ENCODE peak calls at places on chromosomes 7 and 10, in four cellular contexts. One of them, this sample, is unnamed.

GRCh38 chr7:150875791-150876190 is 23.5 kb downstream of the AOC1 start:
- DNase-seq in cardiac muscle cell: no peak
- DNase-seq in Calu3: no peak
- DNase-seq in adrenal gland: no peak
- DNase-seq in this sample: no peak

GRCh38 chr10:33376976-33377657 is 42.6 kb upstream of the NRP1 start:
- DNase-seq in cardiac muscle cell: peak; percentile 73
- DNase-seq in Calu3: no peak
- DNase-seq in adrenal gland: no peak
- DNase-seq in this sample: no peak

GRCh38 chr10:29946953-29947700 is 112.3 kb downstream of the JCAD start:
- DNase-seq in cardiac muscle cell: peak; percentile 91
- DNase-seq in Calu3: peak; percentile 41
- DNase-seq in adrenal gland: peak; percentile 28
- DNase-seq in this sample: no peak

GRCh38 chr7:138752568-138753518 is 45.0 kb upstream of the TMEM213 start:
- DNase-seq in cardiac muscle cell: no peak
- DNase-seq in Calu3: peak; percentile 90
- DNase-seq in adrenal gland: peak; percentile 83
- DNase-seq in this sample: no peak

GRCh38 chr7:106542550-106543220 is 118.3 kb downstream of the CCDC71L start:
- DNase-seq in cardiac muscle cell: peak; percentile 97
- DNase-seq in Calu3: peak; percentile 79
- DNase-seq in adrenal gland: peak; percentile 54
- DNase-seq in this sample: peak; percentile 36

GRCh38 chr7:76071316-76072242 is 23.7 kb downstream of the MDH2 start:
- DNase-seq in cardiac muscle cell: peak; percentile 73
- DNase-seq in Calu3: no peak
- DNase-seq in adrenal gland: no peak
- DNase-seq in this sample: peak; percentile 12

GRCh38 chr7:142566291-142566690 is 183.0 kb upstream of the PRSS1 start:
- DNase-seq in cardiac muscle cell: no peak
- DNase-seq in Calu3: no peak
- DNase-seq in adrenal gland: no peak
- DNase-seq in this sample: no peak

GRCh38 chr7:50321678-50322077 is 17.2 kb downstream of the IKZF1 start:
- DNase-seq in cardiac muscle cell: no peak
- DNase-seq in Calu3: no peak
- DNase-seq in adrenal gland: no peak
- DNase-seq in this sample: no peak

GRCh38 chr10:58291538-58292174 is 22.7 kb downstream of the CISD1 start:
- DNase-seq in cardiac muscle cell: peak; percentile 80
- DNase-seq in Calu3: peak; percentile 61
- DNase-seq in adrenal gland: peak; percentile 37
- DNase-seq in this sample: no peak

GRCh38 chr7:11541330-11541729 is 290.7 kb downstream of the THSD7A start:
- DNase-seq in cardiac muscle cell: no peak
- DNase-seq in Calu3: no peak
- DNase-seq in adrenal gland: no peak
- DNase-seq in this sample: no peak

GRCh38 chr10:96509017-96509641 is 4.6 kb downstream of the TLL2 start:
- DNase-seq in cardiac muscle cell: peak; percentile 16
- DNase-seq in Calu3: no peak
- DNase-seq in adrenal gland: no peak
- DNase-seq in this sample: no peak

GRCh38 chr7:155278921-155279320 is 18.8 kb upstream of the INSIG1 start:
- DNase-seq in cardiac muscle cell: no peak
- DNase-seq in Calu3: no peak
- DNase-seq in adrenal gland: no peak
- DNase-seq in this sample: no peak

GRCh38 chr7:155464948-155465739 is 7.2 kb downstream of the EN2 start:
- DNase-seq in cardiac muscle cell: no peak
- DNase-seq in Calu3: no peak
- DNase-seq in adrenal gland: no peak
- DNase-seq in this sample: no peak

GRCh38 chr10:103502849-103503660 is 9.6 kb downstream of the NEURL1 start:
- DNase-seq in cardiac muscle cell: no peak
- DNase-seq in Calu3: no peak
- DNase-seq in adrenal gland: no peak
- DNase-seq in this sample: no peak

GRCh38 chr10:77975086-77975666 is 48.6 kb upstream of the DLG5 start:
- DNase-seq in cardiac muscle cell: no peak
- DNase-seq in Calu3: no peak
- DNase-seq in adrenal gland: no peak
- DNase-seq in this sample: no peak

GRCh38 chr7:24038993-24039392 is 245.0 kb upstream of the NPY start:
- DNase-seq in cardiac muscle cell: no peak
- DNase-seq in Calu3: no peak
- DNase-seq in adrenal gland: no peak
- DNase-seq in this sample: no peak

GRCh38 chr10:3095373-3096139 is 28.2 kb downstream of the PFKP start:
- DNase-seq in cardiac muscle cell: peak; percentile 98
- DNase-seq in Calu3: peak; percentile 55
- DNase-seq in adrenal gland: peak; percentile 82
- DNase-seq in this sample: no peak

GRCh38 chr10:133123746-133124356 is 36.1 kb downstream of the ADGRA1 start:
- DNase-seq in cardiac muscle cell: no peak
- DNase-seq in Calu3: no peak
- DNase-seq in adrenal gland: no peak
- DNase-seq in this sample: no peak

GRCh38 chr7:104627516-104627915 is 299.1 kb downstream of the LHFPL3 start:
- DNase-seq in cardiac muscle cell: peak; percentile 35
- DNase-seq in Calu3: peak; percentile 13
- DNase-seq in adrenal gland: no peak
- DNase-seq in this sample: peak; percentile 78

GRCh38 chr10:15821046-15821683 is 39.1 kb downstream of the MINDY3 start:
- DNase-seq in cardiac muscle cell: no peak
- DNase-seq in Calu3: no peak
- DNase-seq in adrenal gland: no peak
- DNase-seq in this sample: no peak

GRCh38 chr10:78605800-78606350 is 462.9 kb upstream of the ZMIZ1 start:
- DNase-seq in cardiac muscle cell: no peak
- DNase-seq in Calu3: peak; percentile 24
- DNase-seq in adrenal gland: no peak
- DNase-seq in this sample: no peak

GRCh38 chr10:74431816-74432215 is 280.8 kb downstream of the ADK start:
- DNase-seq in cardiac muscle cell: no peak
- DNase-seq in Calu3: no peak
- DNase-seq in adrenal gland: no peak
- DNase-seq in this sample: no peak

GRCh38 chr7:6451224-6451705 is 3.5 kb upstream of the DAGLB start:
- DNase-seq in cardiac muscle cell: no peak
- DNase-seq in Calu3: no peak
- DNase-seq in adrenal gland: no peak
- DNase-seq in this sample: no peak

GRCh38 chr10:32239770-32240169 is 107.2 kb downstream of the EPC1 start:
- DNase-seq in cardiac muscle cell: peak; percentile 80
- DNase-seq in Calu3: no peak
- DNase-seq in adrenal gland: no peak
- DNase-seq in this sample: no peak

GRCh38 chr7:130987092-130987491 is 253.1 kb upstream of the KLF14 start:
- DNase-seq in cardiac muscle cell: no peak
- DNase-seq in Calu3: peak; percentile 52
- DNase-seq in adrenal gland: no peak
- DNase-seq in this sample: no peak

GRCh38 chr10:33897255-33897893 is 562.9 kb upstream of the NRP1 start:
- DNase-seq in cardiac muscle cell: peak; percentile 30
- DNase-seq in Calu3: no peak
- DNase-seq in adrenal gland: no peak
- DNase-seq in this sample: no peak

GRCh38 chr10:7045891-7046599 is 364.8 kb downstream of the SFMBT2 start:
- DNase-seq in cardiac muscle cell: no peak
- DNase-seq in Calu3: no peak
- DNase-seq in adrenal gland: no peak
- DNase-seq in this sample: no peak

GRCh38 chr10:76550806-76551205 is 1086.8 kb downstream of the KCNMA1 start:
- DNase-seq in cardiac muscle cell: peak; percentile 8
- DNase-seq in Calu3: no peak
- DNase-seq in adrenal gland: no peak
- DNase-seq in this sample: no peak

GRCh38 chr10:126242352-126243260 is 145.7 kb downstream of the ADAM12 start:
- DNase-seq in cardiac muscle cell: peak; percentile 91
- DNase-seq in Calu3: no peak
- DNase-seq in adrenal gland: no peak
- DNase-seq in this sample: no peak

GRCh38 chr7:155884225-155885161 is 72.2 kb upstream of the SHH start:
- DNase-seq in cardiac muscle cell: no peak
- DNase-seq in Calu3: no peak
- DNase-seq in adrenal gland: no peak
- DNase-seq in this sample: no peak

GRCh38 chr10:95821766-95822165 is 65.8 kb downstream of the ENTPD1 start:
- DNase-seq in cardiac muscle cell: no peak
- DNase-seq in Calu3: no peak
- DNase-seq in adrenal gland: no peak
- DNase-seq in this sample: no peak

GRCh38 chr10:132418520-132419416 is 21.8 kb downstream of the PWWP2B start:
- DNase-seq in cardiac muscle cell: peak; percentile 25
- DNase-seq in Calu3: peak; percentile 76
- DNase-seq in adrenal gland: peak; percentile 90
- DNase-seq in this sample: peak; percentile 55

GRCh38 chr7:7416031-7416968 is 119.4 kb downstream of the COL28A1 start:
- DNase-seq in cardiac muscle cell: peak; percentile 76
- DNase-seq in Calu3: peak; percentile 83
- DNase-seq in adrenal gland: no peak
- DNase-seq in this sample: no peak

GRCh38 chr10:32056136-32057040 is at the start of gene KIF5B:
- DNase-seq in cardiac muscle cell: peak; percentile 90
- DNase-seq in Calu3: peak; percentile 94
- DNase-seq in adrenal gland: peak; percentile 87
- DNase-seq in this sample: peak; percentile 91

DNA sequence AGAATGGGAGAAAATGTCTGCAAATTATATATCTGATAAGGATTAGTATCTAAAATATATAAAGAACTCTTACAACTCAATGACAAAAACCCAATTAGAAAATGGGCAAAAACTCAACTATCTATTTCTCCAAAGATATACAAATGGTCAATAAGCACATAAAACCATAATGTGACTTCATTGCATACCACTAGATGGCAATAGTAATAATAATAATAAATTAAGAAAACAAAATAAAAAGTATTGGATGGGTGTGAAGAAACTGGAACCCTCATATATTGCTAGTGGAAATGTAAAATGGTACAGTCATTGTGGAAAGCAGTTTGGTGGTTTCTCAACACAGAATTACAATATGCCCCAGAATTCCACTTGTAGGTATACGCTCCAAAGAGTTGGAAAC is 98.8 kb downstream of the VIPR2 start:
- DNase-seq in cardiac muscle cell: no peak
- DNase-seq in Calu3: no peak
- DNase-seq in adrenal gland: no peak
- DNase-seq in this sample: no peak
- TF ChIP-seq CTCF in cardiac muscle cell: no peak
- TF ChIP-seq CTCF in Calu3: no peak
- TF ChIP-seq CTCF in adrenal gland: no peak
- TF ChIP-seq CTCF in this sample: no peak

GRCh38 chr10:18601321-18601720 is 50.1 kb downstream of the NSUN6 start:
- DNase-seq in cardiac muscle cell: no peak
- DNase-seq in Calu3: no peak
- DNase-seq in adrenal gland: no peak
- DNase-seq in this sample: no peak
- TF ChIP-seq CTCF in cardiac muscle cell: no peak
- TF ChIP-seq CTCF in Calu3: no peak
- TF ChIP-seq CTCF in adrenal gland: no peak
- TF ChIP-seq CTCF in this sample: no peak

GRCh38 chr7:116591202-116592040 is 66.6 kb downstream of the CAV1 start:
- DNase-seq in cardiac muscle cell: peak; percentile 36
- DNase-seq in Calu3: no peak
- DNase-seq in adrenal gland: no peak
- DNase-seq in this sample: no peak
- TF ChIP-seq CTCF in cardiac muscle cell: peak; percentile 57
- TF ChIP-seq CTCF in Calu3: peak; percentile 40
- TF ChIP-seq CTCF in adrenal gland: peak; percentile 46
- TF ChIP-seq CTCF in this sample: peak; percentile 64

GRCh38 chr10:55144001-55144400 is 343.0 kb upstream of the PCDH15 start:
- DNase-seq in cardiac muscle cell: no peak
- DNase-seq in Calu3: no peak
- DNase-seq in adrenal gland: no peak
- DNase-seq in this sample: no peak

DNA sequence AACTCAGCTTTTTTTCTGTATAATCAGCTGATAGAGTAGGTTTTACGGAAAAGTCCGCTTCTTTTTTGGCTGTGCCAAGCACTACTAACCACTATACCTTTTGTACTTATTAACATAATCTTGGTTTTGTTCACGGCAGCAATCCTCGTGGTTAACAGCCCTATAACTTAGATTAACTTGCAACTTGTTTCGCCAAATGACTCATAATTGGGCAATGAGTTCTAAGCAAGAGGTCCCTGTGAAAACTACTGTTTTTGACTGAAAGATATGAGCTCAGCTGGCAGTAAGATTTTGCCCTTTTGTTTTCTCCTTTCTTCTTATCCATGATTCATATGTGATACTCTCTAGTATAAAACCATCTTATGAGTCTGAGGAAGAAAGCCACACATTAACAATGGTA is 345.0 kb upstream of the PCDH15 start:
- DNase-seq in cardiac muscle cell: peak; percentile 42
- DNase-seq in Calu3: peak; percentile 6
- DNase-seq in adrenal gland: no peak
- DNase-seq in this sample: no peak
- TF ChIP-seq CTCF in cardiac muscle cell: no peak
- TF ChIP-seq CTCF in Calu3: no peak
- TF ChIP-seq CTCF in adrenal gland: no peak
- TF ChIP-seq CTCF in this sample: no peak

DNA sequence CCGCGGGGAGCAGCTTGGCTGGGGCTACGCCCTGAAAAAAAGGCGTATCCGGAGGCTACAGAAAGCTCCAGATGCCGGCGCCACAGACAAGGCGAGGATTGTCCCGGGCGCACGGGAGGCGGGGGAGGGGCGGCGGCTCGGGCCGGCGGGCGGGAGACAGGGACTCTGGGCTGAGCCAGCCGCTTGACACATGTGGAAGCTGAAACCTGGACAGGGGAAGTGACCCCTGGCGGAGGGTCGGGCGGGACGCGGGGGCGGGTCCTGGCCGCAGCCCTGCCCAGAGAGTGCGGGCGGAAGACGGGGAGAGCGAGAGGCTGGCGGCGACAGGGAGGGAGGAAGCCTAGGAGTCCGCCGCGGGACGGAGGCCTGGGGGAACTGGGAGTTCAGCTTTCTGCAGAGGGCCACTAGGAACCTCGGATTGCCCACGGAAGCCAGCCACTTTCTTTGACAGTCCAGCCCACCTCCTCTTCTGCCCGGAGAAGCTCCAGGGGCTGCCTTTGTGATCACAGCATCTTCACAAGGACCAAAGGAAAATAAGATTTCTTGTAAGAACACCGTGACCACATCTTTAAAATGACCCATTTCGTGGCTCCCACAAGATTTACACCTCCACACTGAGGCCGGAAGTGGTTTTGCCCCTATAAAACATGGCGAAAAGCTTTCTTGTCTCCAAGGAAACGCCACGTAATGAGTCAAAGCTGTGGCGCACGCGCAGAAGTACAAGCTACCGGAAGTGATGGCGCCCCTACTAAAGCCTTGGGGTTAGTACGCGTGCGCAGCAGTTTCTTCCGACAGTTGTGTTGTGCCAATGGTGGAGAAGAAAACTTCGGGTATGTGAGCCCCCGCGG is at the start of the genes PLOD3 and ZNHIT1:
- DNase-seq in cardiac muscle cell: peak; percentile 98
- DNase-seq in Calu3: peak; percentile 85
- DNase-seq in adrenal gland: peak; percentile 97
- DNase-seq in this sample: peak; percentile 95
- TF ChIP-seq CTCF in cardiac muscle cell: no peak
- TF ChIP-seq CTCF in Calu3: peak; percentile 15
- TF ChIP-seq CTCF in adrenal gland: no peak
- TF ChIP-seq CTCF in this sample: no peak